ENCODE peak calls at places on chromosomes 2 and 18, in nine cellular contexts. One of them, this sample, is unnamed.

GRCh38 chr18:42182728-42183700 is 228.0 kb downstream of the PIK3C3 start:
- DNase-seq in sigmoid colon: no peak
- DNase-seq in coronary artery: no peak
- DNase-seq in endothelial cell: no peak
- DNase-seq in psoas muscle: no peak
- DNase-seq in mucosa of descending colon: no peak
- DNase-seq in HCT116: no peak
- DNase-seq in GM12865: no peak
- DNase-seq in bronchial epithelial cell: peak; percentile 50
- DNase-seq in this sample: no peak

GRCh38 chr18:72233106-72233505 is 311.0 kb downstream of the CBLN2 start:
- DNase-seq in sigmoid colon: no peak
- DNase-seq in psoas muscle: no peak
- DNase-seq in endothelial cell: no peak
- DNase-seq in GM12865: no peak
- DNase-seq in bronchial epithelial cell: no peak
- DNase-seq in mucosa of descending colon: no peak
- DNase-seq in HCT116: no peak
- DNase-seq in coronary artery: no peak
- DNase-seq in this sample: no peak

GRCh38 chr2:241116606-241117560 is 14.8 kb upstream of the MTERF4 start:
- DNase-seq in HCT116: no peak
- DNase-seq in endothelial cell: no peak
- DNase-seq in coronary artery: no peak
- DNase-seq in GM12865: no peak
- DNase-seq in bronchial epithelial cell: no peak
- DNase-seq in sigmoid colon: peak; percentile 43
- DNase-seq in mucosa of descending colon: no peak
- DNase-seq in psoas muscle: no peak
- DNase-seq in this sample: no peak

GRCh38 chr18:63051928-63052327 is 267.6 kb downstream of the BCL2 start:
- DNase-seq in sigmoid colon: no peak
- DNase-seq in GM12865: no peak
- DNase-seq in bronchial epithelial cell: peak; percentile 35
- DNase-seq in endothelial cell: no peak
- DNase-seq in mucosa of descending colon: no peak
- DNase-seq in coronary artery: no peak
- DNase-seq in HCT116: no peak
- DNase-seq in psoas muscle: no peak
- DNase-seq in this sample: no peak

GRCh38 chr18:3664563-3665178 is 214.7 kb downstream of the TGIF1 start:
- DNase-seq in psoas muscle: no peak
- DNase-seq in mucosa of descending colon: no peak
- DNase-seq in bronchial epithelial cell: peak; percentile 50
- DNase-seq in sigmoid colon: no peak
- DNase-seq in coronary artery: no peak
- DNase-seq in HCT116: no peak
- DNase-seq in endothelial cell: no peak
- DNase-seq in GM12865: no peak
- DNase-seq in this sample: no peak

GRCh38 chr18:35605686-35606417 is 24.3 kb downstream of the GALNT1 start:
- DNase-seq in mucosa of descending colon: no peak
- DNase-seq in coronary artery: no peak
- DNase-seq in endothelial cell: no peak
- DNase-seq in bronchial epithelial cell: peak; percentile 73
- DNase-seq in GM12865: no peak
- DNase-seq in HCT116: no peak
- DNase-seq in psoas muscle: no peak
- DNase-seq in sigmoid colon: no peak
- DNase-seq in this sample: no peak

GRCh38 chr18:36108601-36109000 is 20.5 kb downstream of the SLC39A6 start:
- DNase-seq in psoas muscle: no peak
- DNase-seq in bronchial epithelial cell: peak; percentile 63
- DNase-seq in endothelial cell: no peak
- DNase-seq in sigmoid colon: no peak
- DNase-seq in coronary artery: no peak
- DNase-seq in HCT116: no peak
- DNase-seq in GM12865: no peak
- DNase-seq in mucosa of descending colon: no peak
- DNase-seq in this sample: no peak

GRCh38 chr18:8812631-8813030 is 107.3 kb downstream of the MTCL1 start:
- DNase-seq in sigmoid colon: no peak
- DNase-seq in HCT116: no peak
- DNase-seq in psoas muscle: no peak
- DNase-seq in endothelial cell: no peak
- DNase-seq in bronchial epithelial cell: no peak
- DNase-seq in mucosa of descending colon: no peak
- DNase-seq in GM12865: no peak
- DNase-seq in coronary artery: no peak
- DNase-seq in this sample: no peak

GRCh38 chr18:60198063-60198462 is 174.5 kb downstream of the MC4R start:
- DNase-seq in mucosa of descending colon: no peak
- DNase-seq in sigmoid colon: no peak
- DNase-seq in psoas muscle: no peak
- DNase-seq in bronchial epithelial cell: no peak
- DNase-seq in coronary artery: no peak
- DNase-seq in GM12865: peak; percentile 5
- DNase-seq in HCT116: no peak
- DNase-seq in endothelial cell: no peak
- DNase-seq in this sample: peak; percentile 23

GRCh38 chr2:190367091-190367490 is 23.7 kb downstream of the INPP1 start:
- DNase-seq in endothelial cell: no peak
- DNase-seq in coronary artery: no peak
- DNase-seq in sigmoid colon: no peak
- DNase-seq in bronchial epithelial cell: no peak
- DNase-seq in HCT116: no peak
- DNase-seq in mucosa of descending colon: no peak
- DNase-seq in psoas muscle: no peak
- DNase-seq in GM12865: no peak
- DNase-seq in this sample: no peak

GRCh38 chr18:22346342-22346967 is 71.3 kb downstream of the CTAGE1 start:
- DNase-seq in psoas muscle: peak; percentile 50
- DNase-seq in GM12865: no peak
- DNase-seq in HCT116: no peak
- DNase-seq in coronary artery: no peak
- DNase-seq in endothelial cell: no peak
- DNase-seq in bronchial epithelial cell: peak; percentile 80
- DNase-seq in mucosa of descending colon: peak; percentile 57
- DNase-seq in sigmoid colon: no peak
- DNase-seq in this sample: no peak

GRCh38 chr2:175836361-175836760 is 165.7 kb downstream of the LNPK start:
- DNase-seq in GM12865: no peak
- DNase-seq in HCT116: no peak
- DNase-seq in mucosa of descending colon: no peak
- DNase-seq in psoas muscle: no peak
- DNase-seq in sigmoid colon: no peak
- DNase-seq in endothelial cell: no peak
- DNase-seq in bronchial epithelial cell: no peak
- DNase-seq in coronary artery: no peak
- DNase-seq in this sample: no peak

GRCh38 chr2:24105816-24106215 is 17.3 kb downstream of the PFN4 start:
- DNase-seq in bronchial epithelial cell: peak; percentile 50
- DNase-seq in sigmoid colon: no peak
- DNase-seq in HCT116: no peak
- DNase-seq in coronary artery: no peak
- DNase-seq in endothelial cell: no peak
- DNase-seq in GM12865: no peak
- DNase-seq in mucosa of descending colon: no peak
- DNase-seq in psoas muscle: no peak
- DNase-seq in this sample: no peak

GRCh38 chr2:118050386-118050785 is 36.5 kb upstream of the CCDC93 start:
- DNase-seq in bronchial epithelial cell: no peak
- DNase-seq in GM12865: no peak
- DNase-seq in endothelial cell: no peak
- DNase-seq in HCT116: no peak
- DNase-seq in coronary artery: no peak
- DNase-seq in sigmoid colon: no peak
- DNase-seq in mucosa of descending colon: no peak
- DNase-seq in psoas muscle: no peak
- DNase-seq in this sample: no peak

GRCh38 chr2:225164406-225165048 is 122.3 kb upstream of the DOCK10 start:
- DNase-seq in mucosa of descending colon: no peak
- DNase-seq in coronary artery: no peak
- DNase-seq in GM12865: no peak
- DNase-seq in endothelial cell: no peak
- DNase-seq in psoas muscle: no peak
- DNase-seq in sigmoid colon: no peak
- DNase-seq in HCT116: no peak
- DNase-seq in bronchial epithelial cell: no peak
- DNase-seq in this sample: no peak

GRCh38 chr2:211455225-211455841 is 898.9 kb downstream of the CPS1 start:
- DNase-seq in endothelial cell: peak; percentile 53
- DNase-seq in HCT116: peak; percentile 39
- DNase-seq in coronary artery: no peak
- DNase-seq in mucosa of descending colon: no peak
- DNase-seq in sigmoid colon: no peak
- DNase-seq in GM12865: peak; percentile 35
- DNase-seq in psoas muscle: no peak
- DNase-seq in bronchial epithelial cell: peak; percentile 40
- DNase-seq in this sample: peak; percentile 54

GRCh38 chr2:204487447-204488229 is 57.6 kb upstream of the PARD3B start:
- DNase-seq in sigmoid colon: no peak
- DNase-seq in mucosa of descending colon: no peak
- DNase-seq in psoas muscle: no peak
- DNase-seq in GM12865: no peak
- DNase-seq in endothelial cell: no peak
- DNase-seq in HCT116: no peak
- DNase-seq in bronchial epithelial cell: no peak
- DNase-seq in coronary artery: no peak
- DNase-seq in this sample: no peak

GRCh38 chr2:84389794-84390193 is 69.3 kb downstream of the SUCLG1 start:
- DNase-seq in bronchial epithelial cell: no peak
- DNase-seq in coronary artery: no peak
- DNase-seq in endothelial cell: no peak
- DNase-seq in HCT116: no peak
- DNase-seq in sigmoid colon: no peak
- DNase-seq in psoas muscle: no peak
- DNase-seq in GM12865: no peak
- DNase-seq in mucosa of descending colon: no peak
- DNase-seq in this sample: no peak

GRCh38 chr2:174634130-174635014 is 36.8 kb upstream of the WIPF1 start:
- DNase-seq in coronary artery: no peak
- DNase-seq in mucosa of descending colon: peak; percentile 24
- DNase-seq in sigmoid colon: no peak
- DNase-seq in HCT116: no peak
- DNase-seq in GM12865: peak; percentile 74
- DNase-seq in bronchial epithelial cell: no peak
- DNase-seq in endothelial cell: no peak
- DNase-seq in psoas muscle: no peak
- DNase-seq in this sample: no peak
- TF ChIP-seq CTCF in coronary artery: no peak
- TF ChIP-seq CTCF in mucosa of descending colon: no peak
- TF ChIP-seq CTCF in sigmoid colon: no peak
- TF ChIP-seq CTCF in HCT116: no peak
- TF ChIP-seq CTCF in GM12865: peak; percentile 50
- TF ChIP-seq CTCF in bronchial epithelial cell: no peak
- TF ChIP-seq CTCF in endothelial cell: no peak
- TF ChIP-seq CTCF in psoas muscle: no peak
- TF ChIP-seq CTCF in this sample: no peak

GRCh38 chr2:99187011-99187410 is 6.0 kb downstream of the MRPL30 start:
- DNase-seq in bronchial epithelial cell: no peak
- DNase-seq in psoas muscle: no peak
- DNase-seq in mucosa of descending colon: no peak
- DNase-seq in endothelial cell: no peak
- DNase-seq in GM12865: no peak
- DNase-seq in coronary artery: no peak
- DNase-seq in HCT116: no peak
- DNase-seq in sigmoid colon: no peak
- DNase-seq in this sample: no peak

GRCh38 chr2:99188357-99188756 is 7.4 kb downstream of the MRPL30 start:
- DNase-seq in psoas muscle: no peak
- DNase-seq in coronary artery: no peak
- DNase-seq in GM12865: no peak
- DNase-seq in endothelial cell: no peak
- DNase-seq in bronchial epithelial cell: no peak
- DNase-seq in mucosa of descending colon: no peak
- DNase-seq in sigmoid colon: no peak
- DNase-seq in HCT116: no peak
- DNase-seq in this sample: no peak

GRCh38 chr2:99184811-99185210 is 3.8 kb downstream of the MRPL30 start:
- DNase-seq in HCT116: no peak
- DNase-seq in mucosa of descending colon: no peak
- DNase-seq in coronary artery: no peak
- DNase-seq in endothelial cell: no peak
- DNase-seq in bronchial epithelial cell: no peak
- DNase-seq in sigmoid colon: no peak
- DNase-seq in GM12865: no peak
- DNase-seq in psoas muscle: no peak
- DNase-seq in this sample: no peak

GRCh38 chr2:99190548-99190947 is 9.6 kb downstream of the MRPL30 start:
- DNase-seq in psoas muscle: no peak
- DNase-seq in HCT116: no peak
- DNase-seq in sigmoid colon: no peak
- DNase-seq in bronchial epithelial cell: no peak
- DNase-seq in mucosa of descending colon: no peak
- DNase-seq in coronary artery: no peak
- DNase-seq in endothelial cell: no peak
- DNase-seq in GM12865: no peak
- DNase-seq in this sample: no peak
- TF ChIP-seq CTCF in psoas muscle: no peak
- TF ChIP-seq CTCF in HCT116: no peak
- TF ChIP-seq CTCF in sigmoid colon: no peak
- TF ChIP-seq CTCF in bronchial epithelial cell: no peak
- TF ChIP-seq CTCF in mucosa of descending colon: no peak
- TF ChIP-seq CTCF in coronary artery: no peak
- TF ChIP-seq CTCF in endothelial cell: no peak
- TF ChIP-seq CTCF in GM12865: no peak
- TF ChIP-seq CTCF in this sample: no peak

GRCh38 chr18:54416459-54416858 is 58.8 kb downstream of the C18orf54 start:
- DNase-seq in psoas muscle: no peak
- DNase-seq in mucosa of descending colon: no peak
- DNase-seq in bronchial epithelial cell: peak; percentile 14
- DNase-seq in endothelial cell: no peak
- DNase-seq in HCT116: no peak
- DNase-seq in sigmoid colon: no peak
- DNase-seq in GM12865: no peak
- DNase-seq in coronary artery: no peak
- DNase-seq in this sample: no peak
- TF ChIP-seq CTCF in psoas muscle: no peak
- TF ChIP-seq CTCF in mucosa of descending colon: no peak
- TF ChIP-seq CTCF in bronchial epithelial cell: no peak
- TF ChIP-seq CTCF in endothelial cell: no peak
- TF ChIP-seq CTCF in HCT116: no peak
- TF ChIP-seq CTCF in sigmoid colon: no peak
- TF ChIP-seq CTCF in GM12865: no peak
- TF ChIP-seq CTCF in coronary artery: no peak
- TF ChIP-seq CTCF in this sample: no peak

GRCh38 chr2:6184532-6185302 is 492.5 kb downstream of the SOX11 start:
- DNase-seq in GM12865: no peak
- DNase-seq in coronary artery: no peak
- DNase-seq in psoas muscle: no peak
- DNase-seq in endothelial cell: no peak
- DNase-seq in HCT116: no peak
- DNase-seq in mucosa of descending colon: no peak
- DNase-seq in bronchial epithelial cell: no peak
- DNase-seq in sigmoid colon: no peak
- DNase-seq in this sample: no peak
- TF ChIP-seq CTCF in GM12865: no peak
- TF ChIP-seq CTCF in coronary artery: no peak
- TF ChIP-seq CTCF in psoas muscle: no peak
- TF ChIP-seq CTCF in endothelial cell: no peak
- TF ChIP-seq CTCF in HCT116: no peak
- TF ChIP-seq CTCF in mucosa of descending colon: no peak
- TF ChIP-seq CTCF in bronchial epithelial cell: no peak
- TF ChIP-seq CTCF in sigmoid colon: no peak
- TF ChIP-seq CTCF in this sample: no peak